ENCODE peak calls at places on chromosomes 5 and 9, in eight cellular contexts. D is CD8-positive, alpha-beta T cell; Y is RWPE1; T is coronary artery; F is uterus; X is IMR-90; L is kidney; Z is mesendoderm. M is an unnamed sample.
A peak's percentile ranks its signal among the peaks of the same experiment; 100 is the strongest.

GRCh38 chr9:1880038-1880565 is 135.0 kb upstream of the SMARCA2 start:
- DNase-seq in D (no peak), Y (no peak), F (no peak), T (no peak), L (no peak), Z (peak; percentile 15), X (no peak), M (no peak)

GRCh38 chr9:36924071-36924470 is 110.0 kb downstream of the PAX5 start:
- DNase-seq in L (no peak), D (no peak), Z (peak; percentile 70), X (peak; percentile 81), T (no peak), F (no peak), Y (peak; percentile 96), M (no peak)

GRCh38 chr5:138360941-138361452 is 8.5 kb downstream of the KDM3B start:
- DNase-seq in Y (no peak), L (no peak), F (no peak), Z (no peak), X (no peak), T (no peak), D (no peak), M (no peak)

GRCh38 chr9:25472085-25472607 is 206.1 kb downstream of the TUSC1 start:
- DNase-seq in X (no peak), D (no peak), F (no peak), Z (no peak), Y (no peak), L (no peak), T (no peak), M (no peak)

GRCh38 chr5:159061186-159061796 is 38.4 kb downstream of the EBF1 start:
- DNase-seq in T (no peak), F (peak; percentile 52), X (peak; percentile 78), Z (peak; percentile 17), L (peak; percentile 81), D (no peak), Y (peak; percentile 17), M (no peak)

GRCh38 chr5:120386981-120387380 is 77.1 kb upstream of the PRR16 start:
- DNase-seq in Z (no peak), Y (no peak), X (no peak), F (no peak), D (no peak), T (no peak), L (no peak), M (no peak)

GRCh38 chr9:93260290-93261066 is 76.5 kb downstream of the WNK2 start:
- DNase-seq in Z (no peak), X (no peak), Y (no peak), F (no peak), T (no peak), D (no peak), L (no peak), M (no peak)

GRCh38 chr9:115132648-115133047 is 14.7 kb upstream of the TNC start:
- DNase-seq in F (no peak), X (peak; percentile 89), T (no peak), D (no peak), L (peak; percentile 65), Y (no peak), Z (peak; percentile 36), M (no peak)

GRCh38 chr9:32351845-32352244 is 32.6 kb upstream of the ACO1 start:
- DNase-seq in Z (peak; percentile 82), X (peak; percentile 2), T (no peak), L (no peak), Y (no peak), F (no peak), D (no peak), M (no peak)

GRCh38 chr5:58410441-58410840 is 49.4 kb downstream of the PLK2 start:
- DNase-seq in F (no peak), X (peak; percentile 95), T (no peak), L (no peak), Y (peak; percentile 62), Z (peak; percentile 56), D (no peak), M (no peak)

GRCh38 chr5:39164016-39164415 is 55.3 kb downstream of the FYB1 start:
- DNase-seq in T (no peak), F (no peak), X (no peak), Y (no peak), L (no peak), Z (no peak), D (no peak), M (no peak)

GRCh38 chr5:141647242-141647641 is 4.0 kb downstream of the FCHSD1 start:
- DNase-seq in F (no peak), D (no peak), L (no peak), X (no peak), T (no peak), Z (no peak), Y (no peak), M (no peak)

GRCh38 chr5:120678279-120678678 is 214.2 kb downstream of the PRR16 start:
- DNase-seq in X (peak; percentile 74), Z (no peak), D (no peak), L (no peak), Y (no peak), T (no peak), F (no peak), M (no peak)

GRCh38 chr5:65086234-65086886 is 317.6 kb downstream of the CWC27 start:
- DNase-seq in L (no peak), X (peak; percentile 48), D (no peak), F (no peak), T (no peak), Y (peak; percentile 71), Z (no peak), M (no peak)

GRCh38 chr5:169744336-169744735 is 107.3 kb downstream of the DOCK2 start:
- DNase-seq in T (no peak), X (no peak), F (no peak), Y (no peak), L (no peak), Z (no peak), D (no peak), M (no peak)

DNA sequence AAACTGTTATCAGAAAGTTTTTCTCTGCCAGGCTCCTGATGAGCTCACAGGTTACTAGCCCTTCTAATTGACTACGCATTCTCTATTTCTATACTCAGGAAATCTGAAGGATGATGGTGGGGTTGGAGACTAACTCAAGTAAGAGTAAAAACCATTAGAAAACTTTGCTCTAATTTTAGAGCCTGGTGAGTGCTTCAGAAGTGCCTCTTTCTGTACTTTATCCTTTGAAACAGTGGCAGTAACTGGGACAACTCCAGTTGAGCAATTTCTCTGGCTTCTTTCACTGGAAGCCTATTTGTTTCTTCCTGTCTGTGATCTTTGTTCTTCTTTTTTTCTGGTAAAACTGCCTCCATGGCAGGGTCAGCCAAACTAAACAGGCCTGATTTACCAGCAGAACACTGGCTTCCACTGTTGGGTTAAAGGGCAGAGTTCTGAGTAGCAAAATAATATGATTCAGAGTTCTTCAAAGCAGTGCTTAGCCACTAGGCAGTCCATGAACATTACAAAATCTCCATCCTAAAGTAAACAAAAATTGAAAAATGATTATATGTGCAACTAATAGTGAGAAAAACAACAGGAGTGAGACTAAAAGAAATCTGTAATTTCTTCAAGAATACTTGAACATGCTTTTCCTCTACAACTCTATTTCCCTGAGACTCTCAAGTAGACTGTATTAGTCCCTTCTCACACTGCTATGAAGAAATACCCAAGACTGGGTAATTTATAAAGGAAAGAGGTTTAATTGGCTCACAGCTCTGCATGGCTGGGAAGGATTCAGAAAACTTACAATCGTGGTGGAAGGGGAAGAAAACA is 79.8 kb downstream of the MROH2B start:
- DNase-seq in D (no peak), F (peak; percentile 63), L (peak; percentile 72), Y (no peak), T (peak; percentile 87), Z (no peak), X (peak; percentile 86), M (no peak)
- H3K27ac ChIP-seq in D (no peak overlapping the region), F (peak overlapping the region; percentile 72), L (peak overlapping the region; percentile 90), Y (no peak overlapping the region), T (peak overlapping the region; percentile 87), Z (no peak overlapping the region), X (peak overlapping the region; percentile 59), M (peak overlapping the region; percentile 78)

GRCh38 chr5:60340965-60341471 is 358.9 kb downstream of the DEPDC1B start:
- DNase-seq in Y (no peak), F (no peak), T (no peak), X (no peak), L (no peak), Z (no peak), D (no peak), M (no peak)
- H3K27ac ChIP-seq in Y (no peak overlapping the region), F (no peak overlapping the region), T (peak overlapping the region; percentile 27), X (no peak overlapping the region), L (no peak overlapping the region), Z (no peak overlapping the region), D (no peak overlapping the region), M (no peak overlapping the region)

GRCh38 chr9:129352157-129352870 is 174.3 kb upstream of the IER5L start:
- DNase-seq in T (no peak), X (no peak), Z (peak; percentile 90), L (peak; percentile 84), D (no peak), Y (no peak), F (peak; percentile 75), M (no peak)
- H3K27ac ChIP-seq in T (peak overlapping the region; percentile 85), X (peak overlapping the region; percentile 47), Z (peak overlapping the region; percentile 91), L (no peak overlapping the region), D (no peak overlapping the region), Y (peak overlapping the region; percentile 55), F (peak overlapping the region; percentile 83), M (no peak overlapping the region)

GRCh38 chr5:97191893-97192292 is 8.8 kb upstream of the RIOK2 start:
- DNase-seq in X (no peak), Z (no peak), D (no peak), T (no peak), Y (no peak), F (no peak), L (no peak), M (no peak)

GRCh38 chr5:97192580-97193421 is 9.8 kb upstream of the RIOK2 start:
- DNase-seq in Y (no peak), Z (peak; percentile 61), X (no peak), L (no peak), T (no peak), F (no peak), D (no peak), M (no peak)

GRCh38 chr5:97194366-97194765 is 11.3 kb upstream of the RIOK2 start:
- DNase-seq in X (no peak), D (no peak), L (no peak), T (no peak), Y (no peak), F (no peak), Z (no peak), M (no peak)
- H3K27ac ChIP-seq in X (no peak overlapping the region), D (no peak overlapping the region), L (no peak overlapping the region), T (no peak overlapping the region), Y (no peak overlapping the region), F (no peak overlapping the region), Z (no peak overlapping the region), M (no peak overlapping the region)